ENCODE peak calls at places on chromosome 11, in seven cellular contexts. Q, J, L, O, H, X and V are unnamed samples.
A peak's percentile ranks its signal among the peaks of the same experiment; 100 is the strongest.

GRCh38 chr11:70498171-70498571 is 99.8 kb downstream of the CTTN start:
- DNase-seq in Q (no peak), H (no peak), J (peak; percentile 39), X (no peak), L (peak; percentile 22), O (no peak), V (peak; percentile 42)

GRCh38 chr11:673866-674265 is 21.2 kb downstream of the DEAF1 start:
- DNase-seq in J (no peak), Q (no peak), O (no peak), L (no peak), H (no peak), X (no peak), V (no peak)

GRCh38 chr11:128497057-128497957 is 90.1 kb downstream of the ETS1 start:
- DNase-seq in L (peak; percentile 56), H (peak; percentile 90), O (peak; percentile 66), X (no peak), J (peak; percentile 87), Q (peak; percentile 49), V (peak; percentile 47)

GRCh38 chr11:64268687-64269379 is 15.6 kb downstream of the BAD start:
- DNase-seq in O (peak; percentile 69), L (peak; percentile 80), H (peak; percentile 62), Q (peak; percentile 75), X (no peak), J (peak; percentile 92), V (peak; percentile 90)

GRCh38 chr11:74443071-74443864 is 24.1 kb downstream of the KCNE3 start:
- DNase-seq in Q (peak; percentile 77), L (no peak), O (no peak), X (no peak), J (no peak), H (peak; percentile 57), V (no peak)

GRCh38 chr11:90867416-90867815 is 644.6 kb upstream of the CHORDC1 start:
- DNase-seq in X (no peak), Q (no peak), H (no peak), L (no peak), O (no peak), J (no peak), V (no peak)

GRCh38 chr11:65489706-65490310 is 9.0 kb upstream of the MALAT1 start:
- DNase-seq in X (no peak), O (peak; percentile 52), J (peak; percentile 87), H (no peak), L (peak; percentile 74), Q (no peak), V (no peak)

GRCh38 chr11:135006800-135007199 is 594.8 kb upstream of the B3GAT1 start:
- DNase-seq in J (no peak), L (no peak), O (no peak), X (no peak), H (no peak), Q (no peak), V (no peak)

GRCh38 chr11:32334822-32335221 is 100.5 kb downstream of the WT1 start:
- DNase-seq in J (no peak), Q (no peak), X (no peak), H (no peak), L (no peak), O (no peak), V (no peak)

GRCh38 chr11:117855452-117855851 is 21.0 kb downstream of the FXYD6 start:
- DNase-seq in O (no peak), H (no peak), J (peak; percentile 40), L (peak; percentile 3), X (no peak), Q (no peak), V (no peak)

GRCh38 chr11:83726316-83726715 is 440.1 kb upstream of the CCDC90B start:
- DNase-seq in L (no peak), X (no peak), O (no peak), Q (no peak), J (no peak), H (no peak), V (no peak)

GRCh38 chr11:115996125-115996807 is 492.1 kb upstream of the CADM1 start:
- DNase-seq in L (no peak), H (no peak), X (no peak), Q (no peak), J (no peak), O (no peak), V (no peak)

GRCh38 chr11:12461516-12461915 is 84.1 kb downstream of the PARVA start:
- DNase-seq in O (no peak), H (peak; percentile 19), J (no peak), Q (no peak), L (no peak), X (no peak), V (no peak)

GRCh38 chr11:3140291-3140603 is 24.9 kb downstream of the OSBPL5 start:
- DNase-seq in J (no peak), O (no peak), Q (no peak), L (no peak), X (no peak), H (no peak), V (no peak)

GRCh38 chr11:1864216-1864615 is 11.3 kb downstream of the LSP1 start:
- DNase-seq in H (no peak), L (no peak), O (no peak), J (no peak), X (no peak), Q (no peak), V (peak; percentile 65)

GRCh38 chr11:2975594-2975993 is 16.5 kb downstream of the NAP1L4 start:
- DNase-seq in L (no peak), X (no peak), J (no peak), Q (no peak), O (peak; percentile 20), H (no peak), V (no peak)

GRCh38 chr11:1857064-1857463 is 4.2 kb downstream of the LSP1 start:
- DNase-seq in Q (no peak), L (no peak), O (no peak), H (no peak), J (no peak), X (no peak), V (peak; percentile 46)

GRCh38 chr11:68498903-68499883 is 38.6 kb downstream of the PPP6R3 start:
- DNase-seq in H (no peak), X (no peak), L (no peak), O (no peak), Q (no peak), J (no peak), V (no peak)

GRCh38 chr11:15818132-15818842 is 538.1 kb downstream of the SOX6 start:
- DNase-seq in X (no peak), O (peak; percentile 30), Q (no peak), J (no peak), H (no peak), L (no peak), V (no peak)

GRCh38 chr11:120877746-120878365 is 146.0 kb upstream of the TBCEL start:
- DNase-seq in Q (no peak), J (no peak), X (no peak), O (no peak), H (no peak), L (no peak), V (no peak)

GRCh38 chr11:121889931-121890330 is 226.1 kb downstream of the BLID start:
- DNase-seq in J (no peak), H (peak; percentile 74), Q (no peak), X (no peak), L (no peak), O (no peak), V (no peak)

DNA sequence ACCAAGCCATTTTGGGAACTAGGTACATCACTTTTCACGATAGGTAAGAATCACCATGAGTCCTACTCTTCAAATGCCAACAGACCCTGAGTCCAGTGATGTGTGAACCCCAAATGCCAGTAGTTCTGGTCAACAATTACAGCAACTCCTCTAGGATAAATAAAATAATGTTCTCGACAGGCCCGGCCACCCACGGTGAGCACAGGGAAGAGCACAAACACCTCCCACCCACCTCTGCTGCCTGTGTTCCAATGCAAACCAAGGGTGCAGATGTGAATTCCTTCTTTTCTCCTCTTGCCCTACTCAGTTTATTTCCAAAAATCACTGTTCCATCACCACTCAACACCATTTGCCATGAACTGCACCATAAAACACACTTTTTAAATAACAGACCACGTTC is 33.3 kb downstream of the MPPED2 start:
- DNase-seq in J (no peak), O (no peak), Q (no peak), X (no peak), L (no peak), H (no peak), V (no peak)
- H3K4me1 ChIP-seq in J (peaks cover 23% of the 10 kb centered on the region), O (no peaks in the 10 kb centered on the region), Q (no peaks in the 10 kb centered on the region), X (no peaks in the 10 kb centered on the region), L (no peaks in the 10 kb centered on the region), H (no peaks in the 10 kb centered on the region), V (no peaks in the 10 kb centered on the region)

DNA sequence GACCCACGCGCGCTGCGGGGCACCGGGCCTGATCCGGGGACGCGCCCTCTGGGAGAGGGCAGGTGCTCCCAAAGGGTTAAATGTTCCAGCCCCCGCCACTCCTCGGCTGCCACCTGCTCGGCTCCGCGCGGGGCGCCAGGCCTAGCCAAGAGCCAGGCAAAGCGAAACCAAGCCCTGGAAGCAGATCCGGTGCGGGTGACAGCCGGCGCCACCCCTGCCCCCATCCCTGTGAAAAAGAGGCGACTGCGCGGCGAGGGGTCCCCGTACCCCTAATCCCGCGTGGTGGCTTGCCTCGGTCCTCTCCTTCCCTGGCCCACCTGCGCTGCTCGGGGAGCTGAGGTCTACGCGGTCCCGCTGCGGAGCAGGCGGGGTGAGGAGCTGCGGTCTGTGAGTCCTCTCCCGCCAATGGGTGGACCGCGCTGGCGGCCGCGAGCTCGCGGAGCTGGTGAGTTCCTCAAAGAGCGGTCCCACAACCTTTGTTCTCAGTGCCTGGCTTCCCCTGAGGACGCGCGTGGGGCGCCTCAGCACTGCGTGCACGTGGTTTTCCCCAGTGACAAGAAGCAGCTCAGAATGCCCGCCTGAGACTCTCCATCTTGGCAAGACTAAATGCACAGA is at the start of gene ME3:
- DNase-seq in H (no peak), J (peak; percentile 89), Q (peak; percentile 77), L (peak; percentile 74), X (peak; percentile 43), O (peak; percentile 72), V (peak; percentile 70)
- H3K4me1 ChIP-seq in H (peaks cover 27% of the 10 kb centered on the region), J (peaks cover 73% of the 10 kb centered on the region), Q (peaks cover 14% of the 10 kb centered on the region), L (peaks cover 8% of the 10 kb centered on the region), X (no peaks in the 10 kb centered on the region), O (peaks cover 56% of the 10 kb centered on the region), V (peaks cover 31% of the 10 kb centered on the region)

GRCh38 chr11:72740060-72740424 is 12.2 kb downstream of the ARAP1 start:
- DNase-seq in H (no peak), X (no peak), L (peak; percentile 6), J (no peak), O (no peak), Q (no peak), V (no peak)
- H3K4me1 ChIP-seq in H (peaks cover 39% of the 10 kb centered on the region), X (peaks cover 48% of the 10 kb centered on the region), L (no peaks in the 10 kb centered on the region), J (peaks cover 59% of the 10 kb centered on the region), O (peaks cover 48% of the 10 kb centered on the region), Q (no peaks in the 10 kb centered on the region), V (peaks cover 12% of the 10 kb centered on the region)

DNA sequence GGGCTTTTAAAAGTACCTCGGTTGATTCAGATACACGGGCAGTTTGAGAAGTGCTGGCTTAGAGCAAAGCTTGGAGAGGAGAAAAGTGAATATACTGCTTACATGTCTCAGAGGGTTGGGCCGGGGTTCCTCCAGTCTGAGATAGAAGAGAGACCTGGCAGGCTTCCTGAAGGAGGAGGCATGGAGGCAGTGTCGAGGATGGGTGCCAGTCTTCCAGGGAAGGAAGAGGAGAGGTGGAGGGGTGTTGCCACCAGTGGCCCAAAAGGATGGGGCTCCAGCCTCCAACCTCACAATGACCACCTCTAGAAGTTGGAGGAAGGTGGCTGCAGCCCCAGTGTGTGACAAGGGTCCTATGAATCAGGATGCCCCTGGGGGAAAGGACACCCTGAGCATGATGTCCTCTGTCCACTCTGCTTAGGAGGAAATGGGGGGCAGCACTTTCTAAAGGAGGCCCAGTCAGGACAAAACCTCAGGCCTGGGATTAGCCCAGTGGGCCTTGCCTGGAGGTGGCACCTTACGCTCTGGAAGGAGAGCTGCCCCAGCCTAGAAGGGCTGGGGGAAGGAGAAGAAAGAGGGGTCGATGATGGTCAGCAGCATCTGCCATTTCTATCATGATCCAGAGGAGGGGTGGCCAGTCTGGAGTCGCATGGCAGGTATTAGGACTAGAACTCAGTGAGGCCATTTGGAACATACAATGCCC is 65.2 kb downstream of the CD82 start:
- DNase-seq in J (peak; percentile 57), Q (peak; percentile 5), L (no peak), X (no peak), H (no peak), O (no peak), V (no peak)
- H3K4me1 ChIP-seq in J (peaks cover 74% of the 10 kb centered on the region), Q (peaks cover 16% of the 10 kb centered on the region), L (peaks cover 16% of the 10 kb centered on the region), X (no peaks in the 10 kb centered on the region), H (peaks cover 8% of the 10 kb centered on the region), O (peaks cover 59% of the 10 kb centered on the region), V (peaks cover 14% of the 10 kb centered on the region)